ENCODE peak calls at places on chromosomes 11 and 22, in nine cellular contexts. One of them, this sample, is unnamed.

GRCh38 chr11:64893194-64894069 is 15.0 kb upstream of the EHD1 start:
- DNase-seq in GM23248: no peak
- DNase-seq in mesendoderm: no peak
- DNase-seq in neuronal stem cell: no peak
- DNase-seq in fibroblast of lung: no peak
- DNase-seq in A549: peak
- DNase-seq in IMR-90: no peak
- DNase-seq in PC-9: no peak
- DNase-seq in endothelial cell of umbilical vein: no peak
- DNase-seq in this sample: no peak

GRCh38 chr11:94198718-94199117 is 70.1 kb downstream of the PANX1 start:
- DNase-seq in A549: no peak
- DNase-seq in fibroblast of lung: no peak
- DNase-seq in PC-9: no peak
- DNase-seq in mesendoderm: no peak
- DNase-seq in neuronal stem cell: no peak
- DNase-seq in endothelial cell of umbilical vein: no peak
- DNase-seq in IMR-90: no peak
- DNase-seq in GM23248: no peak
- DNase-seq in this sample: no peak

GRCh38 chr11:40241524-40242037 is 1217.9 kb downstream of the LRRC4C start:
- DNase-seq in PC-9: no peak
- DNase-seq in endothelial cell of umbilical vein: no peak
- DNase-seq in GM23248: no peak
- DNase-seq in fibroblast of lung: peak
- DNase-seq in IMR-90: no peak
- DNase-seq in neuronal stem cell: no peak
- DNase-seq in A549: no peak
- DNase-seq in mesendoderm: peak
- DNase-seq in this sample: no peak

GRCh38 chr11:126317681-126318641 is 14.1 kb downstream of the DCPS start:
- DNase-seq in fibroblast of lung: peak
- DNase-seq in A549: no peak
- DNase-seq in neuronal stem cell: no peak
- DNase-seq in mesendoderm: no peak
- DNase-seq in IMR-90: peak
- DNase-seq in endothelial cell of umbilical vein: no peak
- DNase-seq in PC-9: no peak
- DNase-seq in GM23248: peak
- DNase-seq in this sample: no peak

GRCh38 chr11:113684558-113684957 is 21.6 kb downstream of the TMPRSS5 start:
- DNase-seq in IMR-90: no peak
- DNase-seq in PC-9: no peak
- DNase-seq in endothelial cell of umbilical vein: no peak
- DNase-seq in GM23248: no peak
- DNase-seq in A549: no peak
- DNase-seq in mesendoderm: no peak
- DNase-seq in fibroblast of lung: no peak
- DNase-seq in neuronal stem cell: no peak
- DNase-seq in this sample: no peak

GRCh38 chr11:33539659-33540249 is 160.9 kb downstream of the C11orf91 start:
- DNase-seq in GM23248: peak
- DNase-seq in IMR-90: no peak
- DNase-seq in endothelial cell of umbilical vein: no peak
- DNase-seq in A549: no peak
- DNase-seq in PC-9: no peak
- DNase-seq in mesendoderm: no peak
- DNase-seq in neuronal stem cell: no peak
- DNase-seq in fibroblast of lung: no peak
- DNase-seq in this sample: no peak

GRCh38 chr11:9568854-9569587 is 4.4 kb upstream of the WEE1 start:
- DNase-seq in A549: peak
- DNase-seq in PC-9: peak
- DNase-seq in fibroblast of lung: peak
- DNase-seq in IMR-90: peak
- DNase-seq in neuronal stem cell: no peak
- DNase-seq in GM23248: peak
- DNase-seq in endothelial cell of umbilical vein: peak
- DNase-seq in mesendoderm: peak
- DNase-seq in this sample: peak

GRCh38 chr11:19980957-19981669 is 179.2 kb downstream of the DBX1 start:
- DNase-seq in GM23248: peak
- DNase-seq in A549: no peak
- DNase-seq in endothelial cell of umbilical vein: peak
- DNase-seq in IMR-90: peak
- DNase-seq in fibroblast of lung: peak
- DNase-seq in PC-9: no peak
- DNase-seq in neuronal stem cell: no peak
- DNase-seq in mesendoderm: no peak
- DNase-seq in this sample: no peak

GRCh38 chr22:48577691-48578090 is 1250.0 kb downstream of the BRD1 start:
- DNase-seq in mesendoderm: no peak
- DNase-seq in GM23248: no peak
- DNase-seq in A549: no peak
- DNase-seq in fibroblast of lung: no peak
- DNase-seq in IMR-90: no peak
- DNase-seq in neuronal stem cell: no peak
- DNase-seq in endothelial cell of umbilical vein: no peak
- DNase-seq in PC-9: no peak
- DNase-seq in this sample: no peak

GRCh38 chr22:48574776-48575566 is 1252.7 kb downstream of the BRD1 start:
- DNase-seq in A549: peak
- DNase-seq in neuronal stem cell: peak
- DNase-seq in mesendoderm: peak
- DNase-seq in GM23248: peak
- DNase-seq in PC-9: no peak
- DNase-seq in IMR-90: no peak
- DNase-seq in endothelial cell of umbilical vein: no peak
- DNase-seq in fibroblast of lung: peak
- DNase-seq in this sample: no peak

GRCh38 chr22:48577014-48577690 is 1250.5 kb downstream of the BRD1 start:
- DNase-seq in endothelial cell of umbilical vein: no peak
- DNase-seq in PC-9: no peak
- DNase-seq in neuronal stem cell: no peak
- DNase-seq in GM23248: no peak
- DNase-seq in A549: no peak
- DNase-seq in mesendoderm: no peak
- DNase-seq in IMR-90: no peak
- DNase-seq in fibroblast of lung: no peak
- DNase-seq in this sample: no peak

GRCh38 chr22:48576333-48577013 is 1251.2 kb downstream of the BRD1 start:
- DNase-seq in GM23248: peak
- DNase-seq in endothelial cell of umbilical vein: no peak
- DNase-seq in PC-9: no peak
- DNase-seq in fibroblast of lung: peak
- DNase-seq in A549: peak
- DNase-seq in mesendoderm: peak
- DNase-seq in IMR-90: no peak
- DNase-seq in neuronal stem cell: peak
- DNase-seq in this sample: no peak

GRCh38 chr22:48575567-48576332 is 1251.9 kb downstream of the BRD1 start:
- DNase-seq in endothelial cell of umbilical vein: no peak
- DNase-seq in IMR-90: no peak
- DNase-seq in fibroblast of lung: no peak
- DNase-seq in neuronal stem cell: no peak
- DNase-seq in mesendoderm: no peak
- DNase-seq in PC-9: no peak
- DNase-seq in A549: no peak
- DNase-seq in GM23248: no peak
- DNase-seq in this sample: no peak
- H3K4me2 ChIP-seq in endothelial cell of umbilical vein: no peak
- H3K4me2 ChIP-seq in IMR-90: no peak
- H3K4me2 ChIP-seq in fibroblast of lung: no peak
- H3K4me2 ChIP-seq in neuronal stem cell: peak
- H3K4me2 ChIP-seq in mesendoderm: peak
- H3K4me2 ChIP-seq in PC-9: no peak
- H3K4me2 ChIP-seq in A549: peak
- H3K4me2 ChIP-seq in GM23248: no peak
- H3K4me2 ChIP-seq in this sample: no peak

DNA sequence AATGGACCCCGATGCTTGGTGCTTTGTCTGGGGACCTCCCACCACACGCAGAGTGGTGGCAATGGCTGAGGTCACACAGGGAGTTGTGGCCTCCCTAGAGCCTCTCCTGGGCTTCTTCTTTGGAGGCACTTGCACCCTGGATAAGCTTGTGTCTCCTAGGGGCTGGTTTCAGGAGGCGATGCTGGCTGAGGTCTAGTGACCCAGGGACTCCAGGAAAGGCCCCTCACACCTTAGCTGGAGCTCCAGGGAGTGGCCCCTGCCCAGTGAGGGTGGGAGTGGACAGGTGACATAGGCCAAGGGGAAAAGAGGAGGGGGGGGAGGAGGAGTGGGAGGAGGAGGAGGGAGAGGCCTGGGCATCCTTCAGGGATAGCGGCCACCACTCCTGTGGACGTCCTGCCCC is 810 bp downstream of the IGLL1 start:
- DNase-seq in fibroblast of lung: no peak
- DNase-seq in PC-9: no peak
- DNase-seq in mesendoderm: no peak
- DNase-seq in neuronal stem cell: no peak
- DNase-seq in endothelial cell of umbilical vein: no peak
- DNase-seq in IMR-90: no peak
- DNase-seq in A549: no peak
- DNase-seq in GM23248: no peak
- DNase-seq in this sample: no peak
- H3K4me2 ChIP-seq in fibroblast of lung: no peak
- H3K4me2 ChIP-seq in PC-9: no peak
- H3K4me2 ChIP-seq in mesendoderm: no peak
- H3K4me2 ChIP-seq in neuronal stem cell: no peak
- H3K4me2 ChIP-seq in endothelial cell of umbilical vein: no peak
- H3K4me2 ChIP-seq in IMR-90: no peak
- H3K4me2 ChIP-seq in A549: no peak
- H3K4me2 ChIP-seq in GM23248: no peak
- H3K4me2 ChIP-seq in this sample: no peak

GRCh38 chr22:27171212-27171611 is 513.8 kb downstream of the MIAT start:
- DNase-seq in neuronal stem cell: no peak
- DNase-seq in fibroblast of lung: no peak
- DNase-seq in PC-9: no peak
- DNase-seq in mesendoderm: no peak
- DNase-seq in IMR-90: no peak
- DNase-seq in endothelial cell of umbilical vein: no peak
- DNase-seq in A549: no peak
- DNase-seq in GM23248: no peak
- DNase-seq in this sample: no peak

GRCh38 chr22:27175444-27175843 is 518.1 kb downstream of the MIAT start:
- DNase-seq in GM23248: no peak
- DNase-seq in mesendoderm: no peak
- DNase-seq in fibroblast of lung: no peak
- DNase-seq in IMR-90: no peak
- DNase-seq in PC-9: no peak
- DNase-seq in neuronal stem cell: no peak
- DNase-seq in A549: no peak
- DNase-seq in endothelial cell of umbilical vein: no peak
- DNase-seq in this sample: no peak

GRCh38 chr22:27175974-27176373 is 518.6 kb downstream of the MIAT start:
- DNase-seq in mesendoderm: no peak
- DNase-seq in neuronal stem cell: no peak
- DNase-seq in IMR-90: no peak
- DNase-seq in GM23248: no peak
- DNase-seq in endothelial cell of umbilical vein: no peak
- DNase-seq in A549: no peak
- DNase-seq in PC-9: no peak
- DNase-seq in fibroblast of lung: no peak
- DNase-seq in this sample: no peak

GRCh38 chr22:27174970-27175369 is 517.6 kb downstream of the MIAT start:
- DNase-seq in neuronal stem cell: peak
- DNase-seq in fibroblast of lung: no peak
- DNase-seq in endothelial cell of umbilical vein: no peak
- DNase-seq in GM23248: no peak
- DNase-seq in PC-9: no peak
- DNase-seq in IMR-90: no peak
- DNase-seq in mesendoderm: no peak
- DNase-seq in A549: no peak
- DNase-seq in this sample: no peak

DNA sequence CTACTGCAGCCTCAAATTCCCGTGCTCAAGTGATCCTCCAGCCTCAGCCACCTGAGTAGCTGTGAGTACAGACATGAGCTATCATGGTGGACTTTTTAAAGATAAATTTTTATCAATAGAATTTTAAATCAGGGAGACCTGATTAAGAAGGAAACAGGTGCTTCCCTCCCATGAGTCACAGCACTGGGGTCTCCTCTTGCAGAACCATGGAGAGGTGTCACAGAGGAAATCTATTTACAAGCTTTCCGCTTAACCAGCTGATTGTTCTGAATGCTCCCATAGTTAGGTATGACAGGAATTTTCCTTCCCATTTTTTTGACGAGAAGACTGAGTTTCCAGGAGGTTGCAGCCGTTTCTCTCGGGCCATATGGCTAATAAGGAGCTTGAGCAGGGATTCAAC is 516.1 kb downstream of the MIAT start:
- DNase-seq in endothelial cell of umbilical vein: peak
- DNase-seq in fibroblast of lung: no peak
- DNase-seq in A549: no peak
- DNase-seq in GM23248: no peak
- DNase-seq in mesendoderm: peak
- DNase-seq in PC-9: no peak
- DNase-seq in neuronal stem cell: no peak
- DNase-seq in IMR-90: no peak
- DNase-seq in this sample: no peak
- H3K4me2 ChIP-seq in endothelial cell of umbilical vein: peak
- H3K4me2 ChIP-seq in fibroblast of lung: no peak
- H3K4me2 ChIP-seq in A549: no peak
- H3K4me2 ChIP-seq in GM23248: no peak
- H3K4me2 ChIP-seq in mesendoderm: no peak
- H3K4me2 ChIP-seq in PC-9: no peak
- H3K4me2 ChIP-seq in neuronal stem cell: no peak
- H3K4me2 ChIP-seq in IMR-90: no peak
- H3K4me2 ChIP-seq in this sample: no peak

GRCh38 chr11:77155082-77155475 is 27.0 kb downstream of the MYO7A start:
- DNase-seq in fibroblast of lung: no peak
- DNase-seq in IMR-90: no peak
- DNase-seq in GM23248: no peak
- DNase-seq in endothelial cell of umbilical vein: no peak
- DNase-seq in neuronal stem cell: no peak
- DNase-seq in A549: no peak
- DNase-seq in mesendoderm: no peak
- DNase-seq in PC-9: no peak
- DNase-seq in this sample: no peak

GRCh38 chr11:77153276-77154185 is 25.5 kb downstream of the MYO7A start:
- DNase-seq in GM23248: no peak
- DNase-seq in A549: no peak
- DNase-seq in neuronal stem cell: no peak
- DNase-seq in PC-9: no peak
- DNase-seq in endothelial cell of umbilical vein: no peak
- DNase-seq in mesendoderm: no peak
- DNase-seq in IMR-90: no peak
- DNase-seq in fibroblast of lung: no peak
- DNase-seq in this sample: no peak

GRCh38 chr11:77156396-77157195 is 28.6 kb downstream of the MYO7A start:
- DNase-seq in PC-9: no peak
- DNase-seq in IMR-90: no peak
- DNase-seq in GM23248: no peak
- DNase-seq in A549: no peak
- DNase-seq in fibroblast of lung: no peak
- DNase-seq in mesendoderm: no peak
- DNase-seq in endothelial cell of umbilical vein: no peak
- DNase-seq in neuronal stem cell: no peak
- DNase-seq in this sample: no peak

GRCh38 chr11:77154381-77155081 is 26.5 kb downstream of the MYO7A start:
- DNase-seq in PC-9: no peak
- DNase-seq in fibroblast of lung: no peak
- DNase-seq in mesendoderm: no peak
- DNase-seq in A549: no peak
- DNase-seq in GM23248: no peak
- DNase-seq in endothelial cell of umbilical vein: peak
- DNase-seq in neuronal stem cell: no peak
- DNase-seq in IMR-90: no peak
- DNase-seq in this sample: no peak

GRCh38 chr11:77155556-77156130 is 27.6 kb downstream of the MYO7A start:
- DNase-seq in IMR-90: no peak
- DNase-seq in mesendoderm: no peak
- DNase-seq in GM23248: no peak
- DNase-seq in endothelial cell of umbilical vein: no peak
- DNase-seq in neuronal stem cell: no peak
- DNase-seq in PC-9: no peak
- DNase-seq in fibroblast of lung: no peak
- DNase-seq in A549: no peak
- DNase-seq in this sample: no peak
- H3K4me2 ChIP-seq in IMR-90: no peak
- H3K4me2 ChIP-seq in mesendoderm: no peak
- H3K4me2 ChIP-seq in GM23248: no peak
- H3K4me2 ChIP-seq in endothelial cell of umbilical vein: no peak
- H3K4me2 ChIP-seq in neuronal stem cell: no peak
- H3K4me2 ChIP-seq in PC-9: no peak
- H3K4me2 ChIP-seq in fibroblast of lung: no peak
- H3K4me2 ChIP-seq in A549: no peak
- H3K4me2 ChIP-seq in this sample: no peak

This sample was measured in keratinocyte.